ENCODE peak calls at places on chromosome X, in ten cellular contexts. F is astrocyte of the spinal cord; Y is coronary artery; A is A549; Z is PC-3; R is effector memory CD4-positive, alpha-beta T cell; P is WERI-Rb-1; H is fibroblast of pulmonary artery; V is AG09309; X is left lung. T is an unnamed sample.

GRCh38 chrX:133523094-133523493 is 107.8 kb upstream of the GPC4 start:
- DNase-seq in V (no peak), Y (no peak), F (no peak), Z (peak; percentile 41), P (no peak), A (no peak), H (no peak), X (peak; percentile 45), R (no peak), T (no peak)

GRCh38 chrX:10108288-10108687 is 48.5 kb upstream of the CLCN4 start:
- DNase-seq in V (no peak), F (no peak), H (no peak), A (no peak), Y (no peak), X (no peak), P (no peak), R (no peak), Z (no peak), T (no peak)

GRCh38 chrX:9786839-9787635 is 808 bp downstream of the SHROOM2 start:
- DNase-seq in H (no peak), A (no peak), X (no peak), F (no peak), P (peak; percentile 15), R (no peak), V (no peak), Y (no peak), Z (peak; percentile 46), T (no peak)

GRCh38 chrX:23904096-23904495 is 3.6 kb downstream of the APOO start:
- DNase-seq in R (no peak), F (peak; percentile 13), H (peak; percentile 74), Y (no peak), A (no peak), X (no peak), P (no peak), V (no peak), Z (peak; percentile 21), T (no peak)

GRCh38 chrX:11064851-11065600 is 46.1 kb upstream of the HCCS start:
- DNase-seq in V (peak; percentile 71), F (peak; percentile 58), Z (peak; percentile 48), P (no peak), R (no peak), H (peak; percentile 82), A (no peak), Y (no peak), X (no peak), T (no peak)

GRCh38 chrX:120453985-120454384 is 15.1 kb downstream of the LAMP2 start:
- DNase-seq in X (no peak), R (no peak), A (no peak), Z (peak; percentile 63), H (peak; percentile 51), Y (no peak), P (no peak), F (no peak), V (no peak), T (no peak)

GRCh38 chrX:68018248-68019203 is 414.8 kb downstream of the OPHN1 start:
- DNase-seq in X (no peak), Y (no peak), F (peak; percentile 10), V (peak; percentile 1), Z (peak; percentile 44), P (peak; percentile 37), R (no peak), H (peak; percentile 40), A (peak; percentile 37), T (no peak)

GRCh38 chrX:115233497-115234219 is at the start of gene LRCH2:
- DNase-seq in H (peak; percentile 38), Y (no peak), P (peak; percentile 71), V (no peak), R (no peak), A (no peak), X (peak; percentile 49), F (peak; percentile 46), Z (no peak), T (no peak)

GRCh38 chrX:63884821-63885790 is 100.1 kb upstream of the ARHGEF9 start:
- DNase-seq in A (no peak), Y (no peak), F (no peak), Z (no peak), H (no peak), X (no peak), V (no peak), P (no peak), R (no peak), T (no peak)

GRCh38 chrX:68411729-68412128 is 21.6 kb downstream of the OPHN1 start:
- DNase-seq in H (no peak), P (no peak), X (no peak), Z (peak; percentile 67), A (no peak), R (no peak), F (no peak), V (no peak), Y (no peak), T (no peak)

GRCh38 chrX:64195862-64196261 is 9.6 kb downstream of the AMER1 start:
- DNase-seq in F (no peak), X (no peak), H (no peak), V (no peak), A (no peak), Z (no peak), P (no peak), Y (no peak), R (no peak), T (no peak)

GRCh38 chrX:3345281-3346081 is 971 bp downstream of the MXRA5 start:
- DNase-seq in X (peak; percentile 44), H (peak; percentile 10), R (no peak), P (no peak), Z (no peak), F (peak; percentile 57), V (peak; percentile 7), Y (no peak), A (no peak), T (no peak)

GRCh38 chrX:110086162-110086915 is 83.4 kb downstream of the TMEM164 start:
- DNase-seq in F (peak; percentile 21), Y (no peak), Z (peak; percentile 73), X (no peak), R (no peak), P (no peak), A (peak; percentile 75), H (peak; percentile 42), V (no peak), T (no peak)

GRCh38 chrX:3176439-3176820 is 135.2 kb downstream of the ARSF start:
- DNase-seq in H (peak; percentile 52), A (no peak), X (no peak), F (peak; percentile 60), V (peak; percentile 72), P (no peak), R (no peak), Z (no peak), Y (no peak), T (no peak)

GRCh38 chrX:20139966-20140365 is 1.7 kb downstream of the EIF1AX start:
- DNase-seq in V (peak; percentile 27), R (no peak), H (peak; percentile 46), A (no peak), Z (peak; percentile 43), Y (no peak), X (no peak), F (peak; percentile 50), P (no peak), T (no peak)

GRCh38 chrX:129115935-129116334 is 407.4 kb downstream of the SMARCA1 start:
- DNase-seq in R (no peak), P (no peak), F (no peak), V (no peak), A (no peak), X (no peak), Z (no peak), Y (no peak), H (no peak), T (no peak)

DNA sequence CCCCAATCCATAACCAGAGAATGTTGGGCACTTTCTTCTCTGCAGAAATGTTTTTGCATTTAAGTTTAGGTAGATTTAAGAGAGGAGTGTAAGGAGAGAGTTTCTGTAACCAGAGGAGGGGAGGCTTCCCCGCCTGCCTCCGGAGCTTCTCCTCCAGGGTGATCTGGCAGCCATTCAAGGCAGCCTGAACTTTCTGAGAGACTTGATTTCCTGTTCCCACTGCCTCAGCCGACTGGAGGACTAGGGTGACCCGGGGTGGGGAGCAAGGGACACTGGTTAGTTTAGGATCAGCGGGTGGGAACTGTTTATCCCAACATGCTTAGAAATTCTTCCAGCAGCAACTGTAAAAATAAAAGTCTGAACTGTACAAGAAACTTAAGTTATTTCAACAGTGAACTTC is 15.1 kb downstream of the FAM9C start:
- DNase-seq in R (no peak), A (peak; percentile 87), X (peak; percentile 47), Y (no peak), V (no peak), P (no peak), H (peak; percentile 48), Z (peak; percentile 80), F (peak; percentile 54), T (no peak)
- H3K4me3 ChIP-seq in R (no peak overlapping the region), A (no peak overlapping the region), X (no peak overlapping the region), Y (peak overlapping the region; percentile 27), V (no peak overlapping the region), P (no peak overlapping the region), H (no peak overlapping the region), Z (peak overlapping the region; percentile 44), F (no peak overlapping the region), T (no peak overlapping the region)

GRCh38 chrX:22520128-22520828 is 247.6 kb downstream of the CBLL2 start:
- DNase-seq in V (no peak), X (no peak), H (no peak), Z (peak; percentile 85), F (no peak), A (no peak), Y (no peak), P (no peak), R (no peak), T (no peak)
- H3K4me3 ChIP-seq in V (no peak overlapping the region), X (no peak overlapping the region), H (no peak overlapping the region), Z (no peak overlapping the region), F (no peak overlapping the region), A (no peak overlapping the region), Y (no peak overlapping the region), P (no peak overlapping the region), R (no peak overlapping the region), T (no peak overlapping the region)

DNA sequence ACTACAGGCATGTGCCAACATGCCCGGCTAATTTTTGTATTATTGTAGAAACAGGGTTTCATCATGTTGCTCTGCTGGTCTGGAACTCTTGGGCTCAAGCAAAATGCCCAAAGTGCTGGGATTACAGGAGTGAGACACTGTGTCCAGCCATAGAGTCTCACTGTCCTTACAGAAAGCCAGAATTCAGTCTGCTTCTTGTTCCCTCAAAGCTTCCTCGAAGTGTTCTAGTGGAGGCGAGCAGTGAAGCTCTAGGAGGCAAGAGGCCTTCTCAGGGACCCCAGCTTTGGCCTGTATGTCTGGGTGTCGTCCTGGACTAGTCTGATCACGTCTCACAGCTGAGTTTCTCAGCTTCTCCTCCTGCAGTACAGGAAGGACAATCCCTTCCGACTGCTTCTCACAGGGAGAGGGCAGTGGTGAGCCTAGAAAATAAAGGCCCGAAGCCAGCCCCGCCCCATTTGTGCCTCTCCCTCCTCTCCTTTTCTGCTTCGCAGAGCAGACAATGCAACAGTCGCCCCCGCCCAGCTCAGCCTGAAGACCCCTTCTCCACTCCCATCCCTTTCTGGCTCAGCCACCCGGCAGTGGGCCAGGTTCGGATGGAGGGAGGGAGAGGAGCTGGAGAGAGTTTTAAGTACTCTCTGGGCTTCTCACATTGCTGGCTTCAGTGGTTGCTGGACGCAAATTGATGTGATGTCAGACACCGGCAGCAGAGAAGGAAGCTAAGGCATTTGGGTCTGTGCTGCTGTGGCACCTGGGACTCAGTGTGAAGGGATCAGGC is 11.1 kb upstream of the FAM3A start:
- DNase-seq in V (peak; percentile 24), X (peak; percentile 82), R (peak; percentile 15), Y (no peak), P (peak; percentile 93), A (peak; percentile 89), F (peak; percentile 78), H (peak; percentile 82), Z (peak; percentile 82), T (peak; percentile 37)
- H3K4me3 ChIP-seq in V (peak overlapping the region; percentile 35), X (no peak overlapping the region), R (peak overlapping the region; percentile 7), Y (peak overlapping the region; percentile 57), P (peak overlapping the region; percentile 33), A (no peak overlapping the region), F (peak overlapping the region; percentile 25), H (peak overlapping the region; percentile 19), Z (peak overlapping the region; percentile 65), T (no peak overlapping the region)

GRCh38 chrX:7270018-7270417 is 122.1 kb upstream of the PUDP start:
- DNase-seq in X (no peak), F (no peak), Y (no peak), V (peak; percentile 31), Z (peak; percentile 3), A (no peak), P (no peak), H (no peak), R (no peak), T (no peak)
- H3K4me3 ChIP-seq in X (no peak overlapping the region), F (no peak overlapping the region), Y (no peak overlapping the region), V (no peak overlapping the region), Z (no peak overlapping the region), A (no peak overlapping the region), P (no peak overlapping the region), H (no peak overlapping the region), R (no peak overlapping the region), T (no peak overlapping the region)